ENCODE peak calls at places on chromosomes 16 and 17, in nine cellular contexts. B is fibroblast of the aortic adventitia, J is Right ventricle myocardium inferior, C is endothelial cell, Y is GM23338, A is hepatocyte, L is IMR-90, U is GM19239, O is skeletal muscle cell. D is an unnamed sample.

GRCh38 chr16:27314161-27314723 is 468 bp downstream of the IL4R start:
- DNase-seq in B (peak), J (peak), C (peak), Y (peak), A (peak), L (peak), U (peak), O (peak), D (no peak)

GRCh38 chr16:85465328-85466307 is 147.5 kb upstream of the GSE1 start:
- DNase-seq in B (peak), J (peak), C (no peak), Y (no peak), A (peak), L (peak), U (no peak), O (peak), D (no peak)

GRCh38 chr16:81181013-81181720 is 57.3 kb upstream of the BCO1 start:
- DNase-seq in B (peak), J (peak), C (peak), Y (peak), A (peak), L (peak), U (no peak), O (peak), D (no peak)

GRCh38 chr17:39699818-39700147 is at the start of gene ERBB2:
- DNase-seq in B (peak), J (peak), C (peak), Y (peak), A (peak), L (peak), U (no peak), O (peak), D (no peak)

GRCh38 chr17:48561894-48562810 is 16.0 kb downstream of the HOXB4 start:
- DNase-seq in B (no peak), J (no peak), C (no peak), Y (no peak), A (no peak), L (peak), U (peak), O (no peak), D (no peak)

GRCh38 chr17:40460585-40460975 is 17.3 kb downstream of the IGFBP4 start:
- DNase-seq in B (no peak), J (no peak), C (no peak), Y (no peak), A (no peak), L (no peak), U (no peak), O (no peak), D (no peak)

GRCh38 chr16:66662445-66663194 is 33.9 kb downstream of the CMTM4 start:
- DNase-seq in B (peak), J (no peak), C (no peak), Y (peak), A (peak), L (peak), U (no peak), O (no peak), D (no peak)

GRCh38 chr17:14775761-14776492 is 475.0 kb downstream of the HS3ST3B1 start:
- DNase-seq in B (peak), J (no peak), C (no peak), Y (no peak), A (no peak), L (no peak), U (no peak), O (no peak), D (no peak)

GRCh38 chr17:35146214-35146833 is 1.3 kb upstream of the UNC45B start:
- DNase-seq in B (no peak), J (no peak), C (no peak), Y (no peak), A (no peak), L (no peak), U (no peak), O (no peak), D (no peak)

D was measured in GM12892.